ENCODE peak calls at places on chromosomes 1 and 21, in nine cellular contexts. N, Q, L, P, C, T, O, E and R are unnamed samples.
A peak's percentile ranks its signal among the peaks of the same experiment; 100 is the strongest.

GRCh38 chr1:119294728-119295127 is 73.9 kb upstream of the HAO2 start:
- DNase-seq in N (peak; percentile 56), Q (no peak), L (no peak), P (no peak), C (no peak), T (no peak), O (no peak), E (no peak), R (no peak)

GRCh38 chr1:19137158-19137557 is 72.9 kb downstream of the UBR4 start:
- DNase-seq in N (no peak), Q (no peak), L (no peak), P (no peak), C (no peak), T (no peak), O (no peak), E (no peak), R (no peak)

GRCh38 chr1:94298861-94299260 is 61.5 kb upstream of the ARHGAP29 start:
- DNase-seq in N (peak; percentile 52), Q (peak; percentile 65), L (no peak), P (peak; percentile 69), C (no peak), T (no peak), O (no peak), E (no peak), R (no peak)

GRCh38 chr1:118254001-118254400 is 69.0 kb upstream of the SPAG17 start:
- DNase-seq in N (no peak), Q (no peak), L (no peak), P (no peak), C (no peak), T (no peak), O (no peak), E (no peak), R (no peak)

GRCh38 chr1:183200451-183200850 is 14.4 kb downstream of the LAMC2 start:
- DNase-seq in N (no peak), Q (no peak), L (no peak), P (no peak), C (no peak), T (no peak), O (no peak), E (no peak), R (no peak)

GRCh38 chr1:183585038-183585437 is 5.2 kb downstream of the NCF2 start:
- DNase-seq in N (no peak), Q (no peak), L (no peak), P (no peak), C (no peak), T (no peak), O (no peak), E (no peak), R (no peak)

GRCh38 chr1:164588388-164589341 is 29.7 kb downstream of the PBX1 start:
- DNase-seq in N (no peak), Q (peak; percentile 70), L (no peak), P (peak; percentile 70), C (no peak), T (peak; percentile 37), O (no peak), E (no peak), R (no peak)

GRCh38 chr1:20733361-20733975 is 965 bp upstream of the SH2D5 start:
- DNase-seq in N (no peak), Q (no peak), L (no peak), P (no peak), C (no peak), T (no peak), O (no peak), E (peak; percentile 26), R (no peak)

GRCh38 chr1:236023926-236024565 is 40.8 kb downstream of the NID1 start:
- DNase-seq in N (no peak), Q (no peak), L (no peak), P (no peak), C (no peak), T (no peak), O (no peak), E (peak; percentile 23), R (no peak)

GRCh38 chr1:206041640-206042039 is 11.3 kb upstream of the RHEX start:
- DNase-seq in N (no peak), Q (no peak), L (no peak), P (no peak), C (no peak), T (no peak), O (no peak), E (no peak), R (no peak)

GRCh38 chr1:54716299-54717047 is 812 bp downstream of the TTC4 start:
- DNase-seq in N (no peak), Q (peak; percentile 86), L (no peak), P (peak; percentile 18), C (no peak), T (no peak), O (no peak), E (peak; percentile 88), R (no peak)

GRCh38 chr21:45517249-45518065 is 24.8 kb downstream of the SLC19A1 start:
- DNase-seq in N (no peak), Q (peak; percentile 12), L (no peak), P (no peak), C (no peak), T (no peak), O (no peak), E (peak; percentile 24), R (no peak)

GRCh38 chr1:101438359-101438758 is 201.5 kb downstream of the S1PR1 start:
- DNase-seq in N (no peak), Q (peak; percentile 2), L (no peak), P (no peak), C (no peak), T (no peak), O (no peak), E (peak; percentile 50), R (no peak)

GRCh38 chr1:44571712-44572571 is 102.3 kb downstream of the TMEM53 start:
- DNase-seq in N (peak; percentile 37), Q (peak; percentile 19), L (peak; percentile 25), P (no peak), C (no peak), T (no peak), O (no peak), E (peak; percentile 46), R (peak; percentile 87)

GRCh38 chr21:33924079-33924765 is 8.6 kb upstream of the ATP5PO start:
- DNase-seq in N (peak; percentile 86), Q (peak; percentile 76), L (peak; percentile 73), P (peak; percentile 70), C (peak; percentile 90), T (peak; percentile 95), O (peak; percentile 88), E (peak; percentile 83), R (peak; percentile 94)

GRCh38 chr1:10074059-10074854 is 41.5 kb downstream of the UBE4B start:
- DNase-seq in N (peak; percentile 85), Q (peak; percentile 97), L (no peak), P (peak; percentile 57), C (no peak), T (no peak), O (peak; percentile 42), E (peak; percentile 94), R (peak; percentile 87)

GRCh38 chr1:157377216-157377821 is 175.0 kb downstream of the FCRL5 start:
- DNase-seq in N (peak; percentile 76), Q (peak; percentile 33), L (peak; percentile 66), P (peak; percentile 5), C (peak; percentile 27), T (peak; percentile 59), O (no peak), E (peak; percentile 64), R (peak; percentile 22)

GRCh38 chr1:23624440-23624839 is 65.1 kb upstream of the ID3 start:
- DNase-seq in N (no peak), Q (no peak), L (no peak), P (no peak), C (no peak), T (no peak), O (no peak), E (peak; percentile 16), R (no peak)

GRCh38 chr1:218772575-218772974 is 401.1 kb upstream of the LYPLAL1 start:
- DNase-seq in N (no peak), Q (peak; percentile 93), L (no peak), P (peak; percentile 38), C (no peak), T (no peak), O (no peak), E (peak; percentile 83), R (no peak)

GRCh38 chr1:28115267-28115666 is 26.9 kb upstream of the EYA3 start:
- DNase-seq in N (no peak), Q (peak; percentile 39), L (no peak), P (no peak), C (no peak), T (no peak), O (peak; percentile 37), E (no peak), R (peak; percentile 54)

GRCh38 chr1:41661428-41662060 is 177.1 kb upstream of the EDN2 start:
- DNase-seq in N (no peak), Q (no peak), L (no peak), P (no peak), C (no peak), T (no peak), O (no peak), E (no peak), R (no peak)

GRCh38 chr1:19009882-19010321 is 53.4 kb upstream of the IFFO2 start:
- DNase-seq in N (no peak), Q (peak; percentile 73), L (no peak), P (no peak), C (no peak), T (no peak), O (no peak), E (peak; percentile 97), R (no peak)